ENCODE peak calls at places on chromosomes 3 and 15, in four cellular contexts. J, E, P and O are unnamed samples.

GRCh38 chr3:178968996-178969700 is 102.5 kb downstream of the ZMAT3 start:
- DNase-seq in J (no peak), P (no peak), E (no peak), O (no peak)

GRCh38 chr15:33310481-33311311 is at the start of gene RYR3:
- DNase-seq in E (peak; percentile 79), P (no peak), J (no peak), O (no peak)

GRCh38 chr3:128427872-128428822 is 38.5 kb downstream of the DNAJB8 start:
- DNase-seq in E (no peak), P (no peak), J (no peak), O (no peak)

GRCh38 chr15:101054991-101055390 is 135.8 kb downstream of the LRRK1 start:
- DNase-seq in P (no peak), J (no peak), E (peak; percentile 30), O (no peak)

GRCh38 chr3:177443469-177443868 is 246.2 kb upstream of the TBL1XR1 start:
- DNase-seq in P (no peak), J (no peak), E (no peak), O (peak; percentile 26)

GRCh38 chr3:185397676-185398075 is 34.7 kb downstream of the MAP3K13 start:
- DNase-seq in P (no peak), E (no peak), J (no peak), O (no peak)

GRCh38 chr15:48352474-48353072 is 21.3 kb downstream of the DUT start:
- DNase-seq in P (peak; percentile 63), J (peak; percentile 35), E (no peak), O (peak; percentile 67)

GRCh38 chr15:50053457-50053856 is 65.6 kb downstream of the ATP8B4 start:
- DNase-seq in E (no peak), P (no peak), J (no peak), O (no peak)

GRCh38 chr3:98791341-98792325 is 28.5 kb downstream of the ST3GAL6 start:
- DNase-seq in E (no peak), P (no peak), J (no peak), O (peak; percentile 82)

GRCh38 chr3:48990636-48991421 is 788 bp downstream of the P4HTM start:
- DNase-seq in E (peak; percentile 72), J (no peak), P (no peak), O (peak; percentile 52)

GRCh38 chr3:31581660-31582059 is 48.9 kb downstream of the STT3B start:
- DNase-seq in J (no peak), E (no peak), P (no peak), O (no peak)

GRCh38 chr3:177351757-177352158 is 154.5 kb upstream of the TBL1XR1 start:
- DNase-seq in J (no peak), P (no peak), E (no peak), O (no peak)

GRCh38 chr3:65535260-65535659 is 503.5 kb downstream of the MAGI1 start:
- DNase-seq in P (no peak), J (no peak), E (no peak), O (no peak)

GRCh38 chr3:172560026-172560425 is 36.8 kb upstream of the TNFSF10 start:
- DNase-seq in P (no peak), E (no peak), J (no peak), O (no peak)

GRCh38 chr3:188243124-188243795 is 89.3 kb downstream of the LPP start:
- DNase-seq in J (no peak), P (no peak), E (no peak), O (peak; percentile 32)

GRCh38 chr3:187305881-187306280 is 14.3 kb upstream of the MASP1 start:
- DNase-seq in E (no peak), P (no peak), J (no peak), O (no peak)

GRCh38 chr3:138937690-138938055 is 9.3 kb downstream of the FOXL2 start:
- DNase-seq in E (no peak), P (no peak), J (no peak), O (no peak)

GRCh38 chr3:58218904-58219303 is 8.1 kb upstream of the DNASE1L3 start:
- DNase-seq in J (no peak), P (no peak), E (no peak), O (no peak)

GRCh38 chr3:172591171-172591605 is 68.0 kb upstream of the TNFSF10 start:
- DNase-seq in P (no peak), E (no peak), J (no peak), O (no peak)

GRCh38 chr15:58213587-58214360 is 75.6 kb downstream of the AQP9 start:
- DNase-seq in J (no peak), P (no peak), E (no peak), O (no peak)

GRCh38 chr3:27658741-27659140 is 63.4 kb downstream of the EOMES start:
- DNase-seq in J (no peak), P (no peak), E (no peak), O (no peak)

GRCh38 chr3:53005338-53005737 is 40.5 kb downstream of the SFMBT1 start:
- DNase-seq in E (no peak), J (no peak), P (no peak), O (no peak)

GRCh38 chr15:67086650-67086941 is 21.2 kb downstream of the SMAD3 start:
- DNase-seq in E (no peak), J (no peak), P (no peak), O (no peak)

GRCh38 chr15:35777016-35777415 is 231.1 kb upstream of the DPH6 start:
- DNase-seq in P (no peak), J (no peak), E (no peak), O (no peak)

GRCh38 chr3:29128004-29128403 is 152.9 kb upstream of the RBMS3 start:
- DNase-seq in J (no peak), P (no peak), E (no peak), O (peak; percentile 90)

GRCh38 chr3:185712337-185712736 is 112.5 kb downstream of the IGF2BP2 start:
- DNase-seq in J (no peak), P (no peak), E (no peak), O (no peak)

GRCh38 chr15:40002295-40002694 is 36.7 kb downstream of the SRP14 start:
- DNase-seq in P (no peak), J (peak; percentile 29), E (no peak), O (no peak)

GRCh38 chr3:4841783-4842440 is 137.3 kb upstream of the BHLHE40 start:
- DNase-seq in P (no peak), E (no peak), J (no peak), O (no peak)

GRCh38 chr15:74616020-74616939 is 644 bp downstream of the CLK3 start:
- DNase-seq in E (no peak), P (peak; percentile 63), J (no peak), O (peak; percentile 56)

GRCh38 chr15:93026359-93026758 is 62.7 kb downstream of the RGMA start:
- DNase-seq in P (no peak), E (no peak), J (no peak), O (no peak)
- TF ChIP-seq POLR2A in P (no peak), E (no peak), J (no peak), O (no peak)

GRCh38 chr3:150747909-150748568 is 14.9 kb downstream of the SIAH2 start:
- DNase-seq in E (no peak), J (no peak), P (no peak), O (no peak)

GRCh38 chr3:150748648-150749047 is 14.3 kb downstream of the SIAH2 start:
- DNase-seq in E (no peak), J (no peak), P (no peak), O (no peak)

GRCh38 chr3:150749218-150749617 is 13.8 kb downstream of the SIAH2 start:
- DNase-seq in J (no peak), E (no peak), P (no peak), O (no peak)

GRCh38 chr3:150754896-150755295 is 8.1 kb downstream of the SIAH2 start:
- DNase-seq in P (no peak), E (no peak), J (no peak), O (no peak)

GRCh38 chr3:150751781-150752263 is 11.1 kb downstream of the SIAH2 start:
- DNase-seq in P (no peak), J (no peak), E (no peak), O (no peak)
- TF ChIP-seq JUN in P (no peak), J (no peak), E (no peak), O (no peak)

DNA sequence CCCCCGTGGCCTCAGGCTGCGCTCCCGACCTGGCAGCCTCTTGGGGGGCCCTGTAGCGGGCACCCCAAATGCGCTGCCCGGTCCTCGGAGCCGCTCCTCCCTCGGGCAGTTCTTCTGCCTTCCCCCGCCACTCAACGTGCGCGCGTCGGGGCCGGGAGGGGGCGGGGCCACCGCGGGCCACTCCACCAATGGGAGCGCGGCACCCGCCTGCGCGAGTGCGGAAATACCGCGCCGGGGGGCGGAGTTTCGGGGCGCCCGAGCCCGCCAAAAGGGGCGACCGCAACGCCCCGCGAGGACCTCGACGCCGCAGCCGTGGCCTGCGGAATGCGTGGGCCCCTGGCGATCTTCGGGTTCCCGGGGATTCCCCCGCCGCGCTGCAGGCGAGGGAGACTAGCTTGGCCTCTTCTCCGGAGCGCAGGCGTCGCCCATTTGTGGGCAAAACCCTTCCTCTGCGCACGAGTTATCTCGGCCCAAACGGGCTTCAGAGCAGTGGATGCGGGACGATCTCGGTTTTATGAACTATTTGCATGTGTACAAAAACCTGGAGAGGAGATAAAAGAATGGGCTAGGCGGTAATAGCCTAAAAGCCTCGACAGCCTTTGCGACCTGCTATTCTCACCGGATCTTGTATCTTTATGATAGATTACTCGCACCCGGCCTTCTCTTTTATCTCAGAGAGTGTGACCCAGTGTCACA is at the start of gene TASOR:
- DNase-seq in E (peak; percentile 90), P (peak; percentile 91), J (peak; percentile 64), O (peak; percentile 75)
- TF ChIP-seq POLR2A in E (peak; percentile 40), P (no peak), J (peak; percentile 30), O (no peak)

GRCh38 chr15:98505611-98506031 is 142.7 kb upstream of the IGF1R start:
- DNase-seq in J (no peak), P (no peak), E (peak; percentile 24), O (no peak)
- TF ChIP-seq JUN in J (no peak), P (no peak), E (no peak), O (no peak)

GRCh38 chr15:78000089-78000926 is 77.2 kb downstream of the TBC1D2B start:
- DNase-seq in P (peak; percentile 72), E (peak; percentile 96), J (peak; percentile 86), O (peak; percentile 79)
- TF ChIP-seq POLR2A in P (no peak), E (no peak), J (no peak), O (no peak)